ENCODE peak calls at places on chromosomes 6 and 20, in six cellular contexts. M is RWPE1; T is mammary epithelial cell; W is H9; O is effector memory CD4-positive, alpha-beta T cell; B is CD8-positive, alpha-beta T cell. C is an unnamed sample.

GRCh38 chr6:84426002-84426705 is 198.7 kb upstream of the CEP162 start:
- DNase-seq in T (no peak), O (no peak), W (no peak), M (no peak), B (no peak), C (no peak)

GRCh38 chr6:3125832-3126231 is 7.3 kb downstream of the BPHL start:
- DNase-seq in M (no peak), W (no peak), T (no peak), B (no peak), O (no peak), C (no peak)

GRCh38 chr6:131787955-131788712 is 19.7 kb upstream of the ENPP1 start:
- DNase-seq in T (no peak), B (no peak), W (no peak), M (no peak), O (no peak), C (no peak)

GRCh38 chr6:8392569-8392968 is 42.8 kb downstream of the SLC35B3 start:
- DNase-seq in M (no peak), T (no peak), B (no peak), W (no peak), O (no peak), C (no peak)

GRCh38 chr20:2122921-2123320 is 21.3 kb downstream of the STK35 start:
- DNase-seq in M (no peak), B (no peak), T (peak), O (no peak), W (no peak), C (no peak)

GRCh38 chr20:44070139-44070900 is 116.7 kb downstream of the JPH2 start:
- DNase-seq in W (no peak), M (no peak), T (no peak), O (peak), B (peak), C (no peak)

GRCh38 chr6:134303903-134304302 is 14.0 kb downstream of the SGK1 start:
- DNase-seq in B (no peak), O (no peak), M (no peak), W (no peak), T (no peak), C (no peak)

GRCh38 chr6:82616386-82617028 is 252.9 kb downstream of the TPBG start:
- DNase-seq in M (no peak), T (no peak), B (no peak), O (no peak), W (no peak), C (no peak)

GRCh38 chr6:147108256-147108910 is 95.8 kb upstream of the STXBP5 start:
- DNase-seq in T (no peak), B (no peak), O (no peak), M (no peak), W (no peak), C (no peak)

GRCh38 chr20:63664861-63665594 is 6.9 kb downstream of the RTEL1 start:
- DNase-seq in T (no peak), B (no peak), W (peak), M (no peak), O (no peak), C (peak)

GRCh38 chr6:137926207-137926731 is 59.2 kb downstream of the TNFAIP3 start:
- DNase-seq in B (no peak), M (peak), W (peak), T (peak), O (no peak), C (no peak)

GRCh38 chr6:77620290-77620882 is 32.5 kb upstream of the MEI4 start:
- DNase-seq in M (peak), W (peak), B (no peak), O (no peak), T (peak), C (no peak)

GRCh38 chr6:122620902-122621301 is 10.7 kb downstream of the PKIB start:
- DNase-seq in T (peak), W (no peak), B (no peak), M (peak), O (no peak), C (no peak)

GRCh38 chr20:19609642-19610223 is 148.3 kb upstream of the RIN2 start:
- DNase-seq in O (no peak), B (no peak), W (no peak), M (no peak), T (peak), C (no peak)

GRCh38 chr20:3727333-3728035 is 5.0 kb upstream of the HSPA12B start:
- DNase-seq in B (no peak), T (peak), M (no peak), O (no peak), W (no peak), C (no peak)

GRCh38 chr6:111210074-111210729 is 122.9 kb downstream of the SLC16A10 start:
- DNase-seq in M (peak), O (no peak), T (peak), B (peak), W (peak), C (no peak)

GRCh38 chr6:45416700-45417099 is 39.0 kb upstream of the SUPT3H start:
- DNase-seq in M (no peak), W (no peak), O (no peak), T (no peak), B (no peak), C (no peak)

GRCh38 chr20:62627901-62628612 is 14.2 kb upstream of the SLCO4A1 start:
- DNase-seq in W (no peak), B (no peak), O (no peak), T (no peak), M (no peak), C (no peak)

GRCh38 chr20:46108976-46109375 is 9.1 kb upstream of the CD40 start:
- DNase-seq in W (no peak), B (no peak), M (no peak), T (no peak), O (no peak), C (no peak)

GRCh38 chr20:58993332-58994248 is 12.5 kb downstream of the NELFCD start:
- DNase-seq in O (no peak), T (no peak), M (no peak), B (no peak), W (no peak), C (no peak)

GRCh38 chr6:43671801-43672690 is 15.5 kb downstream of the MRPS18A start:
- DNase-seq in T (no peak), W (no peak), O (no peak), M (no peak), B (no peak), C (no peak)

GRCh38 chr6:74731921-74732320 is 473.9 kb downstream of the COL12A1 start:
- DNase-seq in O (no peak), B (no peak), T (peak), M (no peak), W (no peak), C (no peak)

GRCh38 chr6:134634952-134635351 is 314.9 kb downstream of the ALDH8A1 start:
- DNase-seq in T (no peak), W (no peak), M (no peak), O (no peak), B (no peak), C (no peak)

GRCh38 chr6:89034586-89035251 is 45.8 kb upstream of the PNRC1 start:
- DNase-seq in M (peak), T (peak), B (no peak), W (no peak), O (no peak), C (no peak)

GRCh38 chr6:82924799-82925535 is 140.7 kb downstream of the UBE3D start:
- DNase-seq in M (peak), B (no peak), O (no peak), W (no peak), T (peak), C (no peak)

GRCh38 chr6:139423037-139423698 is 48.7 kb upstream of the CITED2 start:
- DNase-seq in W (no peak), T (no peak), B (no peak), M (no peak), O (no peak), C (no peak)

DNA sequence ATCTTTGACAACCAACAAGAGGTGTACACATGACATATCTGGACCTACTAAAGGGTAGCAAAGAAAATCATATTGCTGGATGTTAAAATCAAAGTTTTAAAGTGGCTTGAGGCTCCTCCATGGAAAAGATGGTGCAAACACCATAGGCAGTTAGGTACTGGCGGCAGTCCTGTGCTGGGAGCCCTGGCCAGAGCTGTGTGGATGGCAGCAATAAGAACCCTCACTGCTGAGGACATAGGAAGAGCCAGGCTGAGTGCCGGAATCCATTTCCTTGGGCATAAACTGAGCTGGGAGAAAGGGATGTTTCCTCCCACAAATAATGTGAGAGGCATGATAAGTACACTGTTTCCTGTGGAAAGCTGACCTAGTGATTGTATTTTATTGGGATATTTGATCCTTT is 89.9 kb downstream of the ARID1B start:
- DNase-seq in O (no peak), M (no peak), W (no peak), B (no peak), T (no peak), C (no peak)
- H3K27ac ChIP-seq in O (no peak), M (no peak), W (no peak), B (no peak), T (no peak), C (no peak)

GRCh38 chr6:37174196-37174514 is 4.2 kb downstream of the PIM1 start:
- DNase-seq in W (no peak), T (no peak), B (no peak), M (no peak), O (no peak), C (no peak)
- H3K27ac ChIP-seq in W (no peak), T (no peak), B (peak), M (no peak), O (peak), C (no peak)

GRCh38 chr6:37982320-37982719 is 162.8 kb downstream of the ZFAND3 start:
- DNase-seq in O (no peak), T (no peak), B (no peak), W (no peak), M (no peak), C (no peak)

GRCh38 chr6:37981626-37982025 is 162.1 kb downstream of the ZFAND3 start:
- DNase-seq in B (no peak), M (no peak), T (no peak), O (no peak), W (no peak), C (no peak)

GRCh38 chr6:37985355-37985754 is 165.8 kb downstream of the ZFAND3 start:
- DNase-seq in B (peak), O (no peak), M (no peak), W (no peak), T (no peak), C (no peak)

GRCh38 chr6:37984578-37984977 is 165.1 kb downstream of the ZFAND3 start:
- DNase-seq in T (no peak), O (no peak), B (no peak), M (no peak), W (no peak), C (no peak)

DNA sequence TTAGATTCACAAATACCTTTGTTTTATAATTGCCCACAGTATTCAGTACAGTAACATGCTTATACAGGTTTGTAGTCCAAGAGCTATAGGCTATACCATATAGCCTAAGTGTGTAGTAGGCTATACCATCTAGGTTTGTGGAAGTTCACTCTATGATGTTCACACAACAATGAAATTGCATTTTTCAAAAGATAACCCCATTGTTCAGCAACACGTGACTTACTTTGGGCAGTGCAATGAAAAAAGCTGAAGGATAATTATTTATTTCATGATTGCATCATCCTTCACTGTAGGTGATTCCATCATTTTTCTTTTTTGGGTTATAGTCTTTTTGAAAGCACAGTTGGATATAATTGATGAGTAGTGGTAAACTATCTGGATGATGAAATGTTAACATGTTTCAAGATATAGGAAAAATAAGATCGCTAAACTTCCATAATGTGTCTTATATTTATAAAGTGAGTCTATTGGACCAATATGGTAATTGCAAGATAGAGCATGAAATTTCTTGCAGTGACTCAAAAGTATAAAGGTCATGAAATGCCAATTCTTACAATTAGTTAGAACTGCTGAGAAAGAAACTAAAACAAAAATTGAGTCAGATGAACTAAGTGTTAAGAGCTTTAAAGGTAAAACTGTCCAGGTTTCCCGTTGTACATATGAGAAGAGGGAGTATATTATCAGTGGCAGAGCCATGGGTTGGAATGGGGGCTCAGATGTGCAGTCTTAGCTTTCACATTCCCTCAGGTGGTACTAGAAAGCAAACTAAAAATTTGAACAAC is 164.4 kb downstream of the ZFAND3 start:
- DNase-seq in O (no peak), M (no peak), W (no peak), B (no peak), T (no peak), C (no peak)
- H3K27ac ChIP-seq in O (no peak), M (no peak), W (no peak), B (no peak), T (no peak), C (no peak)

DNA sequence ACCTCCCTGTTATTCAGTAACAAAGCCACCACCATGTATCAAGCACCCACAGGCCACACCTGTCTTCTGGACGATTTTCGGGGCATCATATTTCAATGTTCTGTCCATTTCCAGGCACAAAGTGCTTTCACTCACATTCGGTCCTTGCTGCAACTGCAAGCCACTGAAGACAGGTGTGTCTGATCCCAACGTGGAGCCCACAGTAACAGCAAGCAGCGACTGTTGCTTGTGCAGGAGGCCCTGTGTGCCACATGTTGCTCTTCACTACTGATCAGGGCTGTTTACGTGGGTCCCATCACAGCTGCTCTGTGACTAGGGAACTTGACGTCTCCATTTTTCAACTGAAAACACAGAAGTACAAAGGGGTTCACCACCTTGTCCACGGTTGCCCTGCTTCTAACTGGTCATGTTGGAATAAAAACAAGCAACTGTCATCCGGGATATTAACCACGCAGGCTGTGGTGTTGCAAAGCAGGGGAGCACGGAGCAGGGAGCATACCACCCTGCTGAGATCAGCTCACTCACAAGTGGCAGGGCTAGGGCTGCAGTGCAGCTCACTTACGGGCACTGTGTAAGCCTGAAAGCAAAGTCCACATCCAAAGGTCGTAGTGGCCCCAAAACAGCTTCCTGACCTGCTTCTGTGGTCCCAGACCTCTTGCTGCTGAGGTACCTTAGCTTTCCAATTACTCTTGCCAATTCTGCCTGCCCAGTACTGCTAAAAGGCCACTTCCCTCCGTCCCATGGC is 105.9 kb upstream of the DUSP22 start:
- DNase-seq in T (no peak), W (no peak), M (no peak), B (no peak), O (no peak), C (no peak)
- H3K27ac ChIP-seq in T (no peak), W (no peak), M (no peak), B (no peak), O (no peak), C (no peak)

GRCh38 chr6:167272618-167273379 is 18.3 kb upstream of the UNC93A start:
- DNase-seq in W (no peak), T (no peak), M (no peak), O (no peak), B (no peak), C (no peak)

GRCh38 chr6:167270499-167271307 is 20.4 kb upstream of the UNC93A start:
- DNase-seq in W (peak), B (no peak), M (no peak), O (no peak), T (no peak), C (no peak)

GRCh38 chr6:167274270-167274669 is 16.8 kb upstream of the UNC93A start:
- DNase-seq in O (no peak), M (no peak), W (no peak), B (no peak), T (no peak), C (no peak)

GRCh38 chr6:167275001-167275400 is 16.1 kb upstream of the UNC93A start:
- DNase-seq in B (no peak), O (no peak), T (no peak), W (no peak), M (no peak), C (no peak)

DNA sequence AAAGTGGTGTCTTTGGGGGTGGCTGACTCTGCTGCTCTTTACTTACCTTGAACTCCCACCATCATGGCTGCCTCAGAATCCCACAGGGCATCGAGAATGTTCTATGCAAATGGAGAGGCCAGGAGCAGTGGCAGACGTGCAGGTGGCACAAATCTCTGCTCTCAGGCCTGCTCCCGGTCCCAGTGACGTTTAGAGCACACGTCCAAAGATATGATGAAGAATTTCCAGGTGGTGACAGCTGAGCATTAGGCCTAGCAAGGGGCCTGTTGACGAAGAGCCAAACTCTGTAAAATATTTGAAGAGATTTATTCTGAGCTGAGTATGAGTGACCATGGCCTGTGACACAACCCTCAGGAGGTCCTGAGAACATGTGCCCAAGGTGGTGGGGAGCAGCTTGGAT is 19.0 kb upstream of the UNC93A start:
- DNase-seq in M (no peak), W (no peak), B (no peak), O (no peak), T (no peak), C (no peak)
- H3K27ac ChIP-seq in M (no peak), W (no peak), B (no peak), O (no peak), T (no peak), C (no peak)

GRCh38 chr6:105372142-105372861 is 30.6 kb downstream of the PREP start:
- DNase-seq in W (no peak), M (no peak), T (peak), O (no peak), B (no peak), C (no peak)
- H3K27ac ChIP-seq in W (no peak), M (peak), T (peak), O (no peak), B (no peak), C (no peak)

DNA sequence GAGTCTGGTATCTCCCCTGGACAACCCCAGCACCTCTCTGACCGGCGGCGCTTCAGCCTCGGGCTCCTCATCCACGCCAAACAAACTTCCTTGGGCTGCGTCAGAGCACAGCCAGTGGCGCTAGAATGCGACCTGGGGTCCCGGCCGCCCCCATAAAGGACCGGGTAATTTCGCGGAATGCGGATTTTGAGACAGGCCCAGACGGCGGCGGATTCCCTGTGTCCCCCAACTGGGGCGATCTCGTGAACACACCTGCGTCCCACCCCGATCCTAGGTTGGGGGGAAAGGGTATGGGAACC is 1.6 kb downstream of the FOXP4 start:
- DNase-seq in M (no peak), B (no peak), W (no peak), O (no peak), T (no peak), C (no peak)
- H3K27ac ChIP-seq in M (peak), B (no peak), W (no peak), O (no peak), T (no peak), C (no peak)

GRCh38 chr6:167225903-167226508 is 65.1 kb upstream of the UNC93A start:
- DNase-seq in B (no peak), M (no peak), T (no peak), W (peak), O (no peak), C (no peak)

GRCh38 chr6:167227984-167228383 is 63.1 kb upstream of the UNC93A start:
- DNase-seq in B (no peak), W (peak), T (no peak), M (no peak), O (no peak), C (no peak)

GRCh38 chr6:167226791-167227190 is 64.3 kb upstream of the UNC93A start:
- DNase-seq in O (no peak), B (no peak), T (no peak), M (no peak), W (no peak), C (no peak)

GRCh38 chr6:167232355-167232754 is 58.8 kb upstream of the UNC93A start:
- DNase-seq in M (no peak), O (no peak), W (no peak), B (no peak), T (no peak), C (no peak)

GRCh38 chr6:167229586-167229985 is 61.5 kb upstream of the UNC93A start:
- DNase-seq in M (no peak), O (no peak), B (no peak), W (no peak), T (no peak), C (no peak)
- H3K27ac ChIP-seq in M (no peak), O (no peak), B (no peak), W (no peak), T (no peak), C (no peak)

GRCh38 chr20:34365765-34366213 is 2.7 kb downstream of the ITCH start:
- DNase-seq in T (no peak), B (peak), O (no peak), W (no peak), M (no peak), C (no peak)

GRCh38 chr20:34363062-34364012 is at the start of gene ITCH:
- DNase-seq in W (peak), M (peak), O (peak), T (peak), B (peak), C (peak)

GRCh38 chr20:34362502-34363061 is 491 bp upstream of the ITCH start:
- DNase-seq in B (no peak), O (no peak), T (no peak), M (no peak), W (no peak), C (no peak)

GRCh38 chr20:34367155-34367554 is 4.1 kb downstream of the ITCH start:
- DNase-seq in B (no peak), T (no peak), W (no peak), O (no peak), M (no peak), C (no peak)

GRCh38 chr20:34364013-34364382 is 925 bp downstream of the ITCH start:
- DNase-seq in T (no peak), M (no peak), B (no peak), O (no peak), W (no peak), C (no peak)
- H3K27ac ChIP-seq in T (peak), M (peak), B (peak), O (peak), W (no peak), C (peak)

C was measured in caudate nucleus.